ENCODE peak calls at places on chromosomes 4 and X, in seven cellular contexts. One of them, this sample, is unnamed.

GRCh38 chr4:165864228-165864627 is 8.8 kb upstream of the TLL1 start:
- DNase-seq in mucosa of gallbladder: no peak
- DNase-seq in SW480: peak; percentile 3
- DNase-seq in renal cortical epithelial cell: peak; percentile 7
- DNase-seq in H54: no peak
- DNase-seq in fibroblast of pulmonary artery: peak; percentile 15
- DNase-seq in stimulated activated CD4-positive, alpha-beta T cell treated with anti-CD3 and anti-CD28 coated beads, Interleukin-4, amount 100 ng/mL, for 24 hours: no peak
- DNase-seq in this sample: no peak

GRCh38 chrX:119093991-119094741 is 21.4 kb downstream of the CT47C1 start:
- DNase-seq in mucosa of gallbladder: no peak
- DNase-seq in SW480: no peak
- DNase-seq in renal cortical epithelial cell: no peak
- DNase-seq in H54: no peak
- DNase-seq in fibroblast of pulmonary artery: no peak
- DNase-seq in stimulated activated CD4-positive, alpha-beta T cell treated with anti-CD3 and anti-CD28 coated beads, Interleukin-4, amount 100 ng/mL, for 24 hours: no peak
- DNase-seq in this sample: no peak

GRCh38 chr4:48105230-48105629 is 28.8 kb downstream of the TXK start:
- DNase-seq in mucosa of gallbladder: no peak
- DNase-seq in SW480: no peak
- DNase-seq in renal cortical epithelial cell: no peak
- DNase-seq in H54: no peak
- DNase-seq in fibroblast of pulmonary artery: no peak
- DNase-seq in stimulated activated CD4-positive, alpha-beta T cell treated with anti-CD3 and anti-CD28 coated beads, Interleukin-4, amount 100 ng/mL, for 24 hours: no peak
- DNase-seq in this sample: no peak

GRCh38 chrX:14697453-14697852 is 168.1 kb downstream of the GLRA2 start:
- DNase-seq in mucosa of gallbladder: no peak
- DNase-seq in SW480: peak; percentile 29
- DNase-seq in renal cortical epithelial cell: no peak
- DNase-seq in H54: peak; percentile 2
- DNase-seq in fibroblast of pulmonary artery: peak; percentile 15
- DNase-seq in stimulated activated CD4-positive, alpha-beta T cell treated with anti-CD3 and anti-CD28 coated beads, Interleukin-4, amount 100 ng/mL, for 24 hours: peak; percentile 10
- DNase-seq in this sample: no peak

GRCh38 chr4:1767770-1768366 is 25.2 kb upstream of the FGFR3 start:
- DNase-seq in mucosa of gallbladder: no peak
- DNase-seq in SW480: peak; percentile 43
- DNase-seq in renal cortical epithelial cell: no peak
- DNase-seq in H54: no peak
- DNase-seq in fibroblast of pulmonary artery: peak; percentile 38
- DNase-seq in stimulated activated CD4-positive, alpha-beta T cell treated with anti-CD3 and anti-CD28 coated beads, Interleukin-4, amount 100 ng/mL, for 24 hours: peak; percentile 16
- DNase-seq in this sample: no peak

GRCh38 chr4:119517361-119518229 is 111.0 kb downstream of the PDE5A start:
- DNase-seq in mucosa of gallbladder: no peak
- DNase-seq in SW480: no peak
- DNase-seq in renal cortical epithelial cell: no peak
- DNase-seq in H54: no peak
- DNase-seq in fibroblast of pulmonary artery: peak; percentile 61
- DNase-seq in stimulated activated CD4-positive, alpha-beta T cell treated with anti-CD3 and anti-CD28 coated beads, Interleukin-4, amount 100 ng/mL, for 24 hours: no peak
- DNase-seq in this sample: no peak

GRCh38 chr4:186808635-186809018 is 85.0 kb upstream of the FAT1 start:
- DNase-seq in mucosa of gallbladder: no peak
- DNase-seq in SW480: peak; percentile 50
- DNase-seq in renal cortical epithelial cell: peak; percentile 91
- DNase-seq in H54: no peak
- DNase-seq in fibroblast of pulmonary artery: peak; percentile 73
- DNase-seq in stimulated activated CD4-positive, alpha-beta T cell treated with anti-CD3 and anti-CD28 coated beads, Interleukin-4, amount 100 ng/mL, for 24 hours: no peak
- DNase-seq in this sample: no peak

GRCh38 chrX:51395807-51396728 is 63.4 kb downstream of the NUDT10 start:
- DNase-seq in mucosa of gallbladder: no peak
- DNase-seq in SW480: no peak
- DNase-seq in renal cortical epithelial cell: peak; percentile 1
- DNase-seq in H54: no peak
- DNase-seq in fibroblast of pulmonary artery: no peak
- DNase-seq in stimulated activated CD4-positive, alpha-beta T cell treated with anti-CD3 and anti-CD28 coated beads, Interleukin-4, amount 100 ng/mL, for 24 hours: peak; percentile 51
- DNase-seq in this sample: peak; percentile 56

GRCh38 chr4:1210241-1210841 is 38.0 kb upstream of the SPON2 start:
- DNase-seq in mucosa of gallbladder: no peak
- DNase-seq in SW480: no peak
- DNase-seq in renal cortical epithelial cell: no peak
- DNase-seq in H54: no peak
- DNase-seq in fibroblast of pulmonary artery: no peak
- DNase-seq in stimulated activated CD4-positive, alpha-beta T cell treated with anti-CD3 and anti-CD28 coated beads, Interleukin-4, amount 100 ng/mL, for 24 hours: no peak
- DNase-seq in this sample: peak; percentile 58

GRCh38 chr4:76354517-76355473 is 48.3 kb downstream of the STBD1 start:
- DNase-seq in mucosa of gallbladder: no peak
- DNase-seq in SW480: no peak
- DNase-seq in renal cortical epithelial cell: no peak
- DNase-seq in H54: no peak
- DNase-seq in fibroblast of pulmonary artery: peak; percentile 26
- DNase-seq in stimulated activated CD4-positive, alpha-beta T cell treated with anti-CD3 and anti-CD28 coated beads, Interleukin-4, amount 100 ng/mL, for 24 hours: peak; percentile 28
- DNase-seq in this sample: no peak

GRCh38 chr4:95693594-95693993 is 144.8 kb upstream of the UNC5C start:
- DNase-seq in mucosa of gallbladder: no peak
- DNase-seq in SW480: peak; percentile 2
- DNase-seq in renal cortical epithelial cell: peak; percentile 51
- DNase-seq in H54: no peak
- DNase-seq in fibroblast of pulmonary artery: peak; percentile 68
- DNase-seq in stimulated activated CD4-positive, alpha-beta T cell treated with anti-CD3 and anti-CD28 coated beads, Interleukin-4, amount 100 ng/mL, for 24 hours: no peak
- DNase-seq in this sample: no peak

GRCh38 chrX:68261060-68261672 is 172.1 kb downstream of the OPHN1 start:
- DNase-seq in mucosa of gallbladder: peak; percentile 11
- DNase-seq in SW480: no peak
- DNase-seq in renal cortical epithelial cell: peak; percentile 12
- DNase-seq in H54: peak; percentile 3
- DNase-seq in fibroblast of pulmonary artery: peak; percentile 17
- DNase-seq in stimulated activated CD4-positive, alpha-beta T cell treated with anti-CD3 and anti-CD28 coated beads, Interleukin-4, amount 100 ng/mL, for 24 hours: no peak
- DNase-seq in this sample: peak; percentile 59